ENCODE peak calls at places on chromosomes 3 and 15, in four cellular contexts. D is HCT116, N is left lung, A is ovary. B is an unnamed sample.

GRCh38 chr15:65332662-65333440 is 28.4 kb downstream of the RNU5B-1 start:
- DNase-seq in D (no peak), N (no peak), A (no peak), B (no peak)

GRCh38 chr3:56303508-56303907 is 164.8 kb downstream of the ERC2 start:
- DNase-seq in D (peak), N (no peak), A (no peak), B (peak)

GRCh38 chr3:157093096-157093495 is 66.9 kb downstream of the CCNL1 start:
- DNase-seq in D (no peak), N (no peak), A (no peak), B (no peak)

GRCh38 chr15:47443839-47444238 is 273.5 kb upstream of the SEMA6D start:
- DNase-seq in D (no peak), N (no peak), A (no peak), B (no peak)

GRCh38 chr3:14141144-14141543 is 16.3 kb downstream of the TMEM43 start:
- DNase-seq in D (no peak), N (no peak), A (no peak), B (no peak)

GRCh38 chr15:35690698-35691116 is 144.7 kb upstream of the DPH6 start:
- DNase-seq in D (no peak), N (no peak), A (no peak), B (no peak)

GRCh38 chr15:95826388-95826781 is 504.1 kb upstream of the NR2F2 start:
- DNase-seq in D (no peak), N (no peak), A (no peak), B (no peak)

GRCh38 chr3:139325551-139325950 is 18.3 kb upstream of the MRPS22 start:
- DNase-seq in D (no peak), N (no peak), A (no peak), B (no peak)

GRCh38 chr3:82410366-82410765 is 648.9 kb upstream of the GBE1 start:
- DNase-seq in D (no peak), N (no peak), A (no peak), B (no peak)

GRCh38 chr15:101153801-101154656 is 97.8 kb downstream of the CHSY1 start:
- DNase-seq in D (no peak), N (no peak), A (no peak), B (no peak)

GRCh38 chr3:42085641-42086376 is 5.3 kb upstream of the TRAK1 start:
- DNase-seq in D (no peak), N (no peak), A (no peak), B (no peak)

GRCh38 chr15:91890614-91891013 is 37.1 kb downstream of the SLCO3A1 start:
- DNase-seq in D (peak), N (no peak), A (no peak), B (no peak)

GRCh38 chr15:45653702-45654424 is 19.0 kb downstream of the SQOR start:
- DNase-seq in D (no peak), N (no peak), A (no peak), B (no peak)

GRCh38 chr3:138440137-138440536 is 5.7 kb downstream of the ESYT3 start:
- DNase-seq in D (no peak), N (peak), A (no peak), B (no peak)

GRCh38 chr3:124784686-124785382 is 54.6 kb downstream of the UMPS start:
- DNase-seq in D (no peak), N (no peak), A (no peak), B (no peak)

GRCh38 chr3:123105201-123106189 is 38.7 kb downstream of the PDIA5 start:
- DNase-seq in D (no peak), N (no peak), A (no peak), B (peak)

GRCh38 chr3:40615110-40615915 is 90.6 kb downstream of the ZNF621 start:
- DNase-seq in D (no peak), N (no peak), A (no peak), B (no peak)
- TF ChIP-seq CTCF in D (no peak), N (no peak), A (no peak), B (no peak)

GRCh38 chr3:158562674-158563073 is 8.3 kb upstream of the MLF1 start:
- DNase-seq in D (no peak), N (no peak), A (no peak), B (no peak)
- H3K4me3 ChIP-seq in D (no peak), N (no peak), A (no peak), B (no peak)

GRCh38 chr15:70892002-70892911 is at the start of the genes LRRC49 and THAP10:
- DNase-seq in D (peak), N (peak), A (peak), B (peak)

GRCh38 chr15:70892912-70893560 is 410 bp downstream of the LRRC49 start:
- DNase-seq in D (no peak), N (no peak), A (peak), B (no peak)
- TF ChIP-seq CTCF in D (peak), N (peak), A (no peak), B (peak)

GRCh38 chr15:38899300-38899699 is 334.7 kb upstream of the RASGRP1 start:
- DNase-seq in D (no peak), N (no peak), A (no peak), B (no peak)

GRCh38 chr15:38895326-38896282 is 331.0 kb upstream of the RASGRP1 start:
- DNase-seq in D (no peak), N (no peak), A (no peak), B (no peak)

GRCh38 chr15:38894260-38894948 is 329.8 kb upstream of the RASGRP1 start:
- DNase-seq in D (no peak), N (no peak), A (no peak), B (no peak)

GRCh38 chr15:38893920-38894259 is 329.3 kb upstream of the RASGRP1 start:
- DNase-seq in D (no peak), N (no peak), A (no peak), B (no peak)

DNA sequence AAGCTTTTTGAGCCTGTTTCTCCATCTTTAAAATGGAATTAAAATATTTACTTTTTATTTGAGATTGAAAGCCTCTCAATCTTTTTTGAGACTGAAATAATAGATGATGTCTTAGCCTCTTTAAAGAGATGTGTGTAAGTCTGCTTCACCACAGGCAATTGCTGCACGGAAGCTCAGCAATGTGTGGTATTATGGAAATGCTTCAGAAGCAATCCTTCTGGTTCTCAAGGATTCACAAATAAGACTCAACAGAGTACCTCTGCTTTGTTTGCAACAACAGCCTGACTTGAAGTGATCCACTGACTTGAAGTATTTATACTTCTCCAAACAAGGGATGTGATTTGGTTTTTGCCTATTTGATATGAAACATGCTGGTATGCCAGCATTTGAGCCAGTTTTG is 332.0 kb upstream of the RASGRP1 start:
- DNase-seq in D (no peak), N (no peak), A (no peak), B (no peak)
- H3K4me3 ChIP-seq in D (no peak), N (no peak), A (no peak), B (no peak)

DNA sequence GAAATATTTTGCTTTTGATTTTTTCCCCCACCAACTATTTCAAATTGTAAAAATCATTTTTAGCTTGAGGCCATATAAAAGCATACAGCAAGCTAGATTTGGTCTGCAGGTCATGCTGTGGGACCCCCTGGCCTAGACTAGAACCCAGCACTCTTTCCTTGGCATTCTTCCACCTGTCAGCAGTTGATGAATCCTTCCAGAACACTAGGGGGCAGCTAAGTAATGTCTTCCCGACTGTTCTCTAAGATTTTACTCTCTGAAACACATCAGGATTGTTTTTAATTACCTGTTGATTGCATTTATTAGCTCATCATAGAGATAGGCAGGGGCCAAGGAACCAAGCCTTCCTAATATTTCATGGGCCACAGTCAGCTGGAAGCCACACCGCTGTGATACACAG is 174.5 kb downstream of the CACNA1D start:
- DNase-seq in D (peak), N (no peak), A (no peak), B (no peak)
- TF ChIP-seq CTCF in D (peak), N (no peak), A (no peak), B (peak)

B was measured in GM12864.